ENCODE peak calls at places on chromosome 20, in four cellular contexts. H is activated CD8-positive, alpha-beta memory T cell treated with anti-CD3 and anti-CD28 coated beads, Interleukin-2, amount 10 ng/mL, durations not matched to agents 7 days and 5 days; P is heart left ventricle; U is left cardiac atrium. N is an unnamed sample.

GRCh38 chr20:53040678-53041674 is 68.8 kb downstream of the TSHZ2 start:
- ATAC-seq in U (peak), H (no peak), P (no peak), N (no peak)

GRCh38 chr20:44280387-44280786 is 30.6 kb downstream of the FITM2 start:
- ATAC-seq in H (no peak), U (no peak), P (no peak), N (no peak)

GRCh38 chr20:39850821-39851330 is 838.2 kb downstream of the MAFB start:
- ATAC-seq in P (no peak), H (no peak), U (peak), N (no peak)

GRCh38 chr20:61699184-61700066 is 366.3 kb downstream of the TAF4 start:
- ATAC-seq in P (peak), U (peak), H (no peak), N (no peak)

GRCh38 chr20:4808872-4809271 is 87.2 kb downstream of the PRND start:
- ATAC-seq in H (no peak), P (no peak), U (no peak), N (no peak)

GRCh38 chr20:19901226-19901625 is 115.9 kb upstream of the NAA20 start:
- ATAC-seq in P (no peak), H (no peak), U (peak), N (no peak)

GRCh38 chr20:62887860-62888239 is 26.2 kb upstream of the TCFL5 start:
- ATAC-seq in H (no peak), P (no peak), U (no peak), N (no peak)

GRCh38 chr20:40414843-40415615 is 274.0 kb downstream of the MAFB start:
- ATAC-seq in U (no peak), H (no peak), P (no peak), N (no peak)

GRCh38 chr20:1840865-1841553 is 54.2 kb upstream of the SIRPA start:
- ATAC-seq in H (no peak), U (peak), P (no peak), N (no peak)

GRCh38 chr20:25317351-25318075 is 69.6 kb downstream of the PYGB start:
- ATAC-seq in P (no peak), U (peak), H (no peak), N (no peak)

GRCh38 chr20:62707981-62708521 is 585 bp upstream of the NTSR1 start:
- ATAC-seq in U (no peak), H (peak), P (no peak), N (no peak)

GRCh38 chr20:43032459-43032858 is 157.2 kb downstream of the PTPRT start:
- ATAC-seq in U (no peak), H (no peak), P (no peak), N (no peak)

GRCh38 chr20:62624719-62625455 is 17.4 kb upstream of the SLCO4A1 start:
- ATAC-seq in U (peak), P (no peak), H (no peak), N (no peak)

GRCh38 chr20:59925894-59926293 is 7.5 kb downstream of the SYCP2 start:
- ATAC-seq in U (no peak), H (no peak), P (no peak), N (no peak)

GRCh38 chr20:17471606-17472187 is 59.5 kb downstream of the BFSP1 start:
- ATAC-seq in P (no peak), H (no peak), U (no peak), N (no peak)

GRCh38 chr20:10225439-10226080 is 6.9 kb downstream of the SNAP25 start:
- ATAC-seq in H (no peak), P (no peak), U (no peak), N (peak)

GRCh38 chr20:3612795-3613560 is 50.2 kb downstream of the GFRA4 start:
- ATAC-seq in P (no peak), U (no peak), H (no peak), N (no peak)

GRCh38 chr20:45998337-45998736 is 10.4 kb upstream of the MMP9 start:
- ATAC-seq in U (peak), H (no peak), P (no peak), N (peak)

GRCh38 chr20:3900187-3900604 is 11.0 kb downstream of the PANK2 start:
- ATAC-seq in H (no peak), U (no peak), P (no peak), N (peak)

N was measured in activated T-helper 17 cell treated with anti-CD3 and anti-CD28 coated beads, Interleukin-2, amount 50 U/mL, for 72 hours.